ENCODE peak calls at places on chromosomes 3 and 15, in five cellular contexts. U is activated T-cell treated with anti-CD3 and anti-CD28 coated beads for 24 hours, O is tibial artery, R is left cardiac atrium, V is RPMI7951. K is an unnamed sample.

GRCh38 chr15:67192185-67192584 is 62.3 kb downstream of the AAGAB start:
- DNase-seq in V (no peak), R (no peak), O (no peak), U (no peak), K (no peak)

GRCh38 chr3:9915252-9916141 is 1.4 kb upstream of the IL17RC start:
- DNase-seq in V (peak), O (peak), R (peak), U (no peak), K (peak)

GRCh38 chr15:44087578-44088190 is 107.4 kb downstream of the FRMD5 start:
- DNase-seq in R (no peak), U (no peak), V (peak), O (no peak), K (no peak)

GRCh38 chr3:170869645-170870593 is at the start of gene RPL22L1:
- DNase-seq in R (peak), O (peak), V (peak), U (peak), K (peak)

GRCh38 chr3:123870033-123870432 is 14.1 kb downstream of the MYLK start:
- DNase-seq in U (no peak), V (peak), R (no peak), O (no peak), K (no peak)

GRCh38 chr3:25889132-25889917 is 99.4 kb downstream of the OXSM start:
- DNase-seq in U (no peak), V (no peak), R (no peak), O (no peak), K (no peak)

GRCh38 chr3:128073807-128074206 is 21.6 kb downstream of the SEC61A1 start:
- DNase-seq in U (no peak), O (no peak), R (no peak), V (no peak), K (no peak)

GRCh38 chr3:194688207-194688711 is 2.6 kb downstream of the FAM43A start:
- DNase-seq in U (peak), O (peak), V (no peak), R (peak), K (no peak)

GRCh38 chr3:58833501-58833900 is 166.9 kb upstream of the FAM3D start:
- DNase-seq in O (no peak), U (no peak), V (no peak), R (no peak), K (no peak)

GRCh38 chr3:126113733-126114132 is 29.8 kb upstream of the SLC41A3 start:
- DNase-seq in V (no peak), U (no peak), R (no peak), O (peak), K (no peak)

GRCh38 chr3:168250415-168250861 is 154.7 kb upstream of the GOLIM4 start:
- DNase-seq in U (no peak), R (no peak), V (no peak), O (no peak), K (no peak)

GRCh38 chr3:169634618-169635236 is 28.8 kb downstream of the MECOM start:
- DNase-seq in O (no peak), V (no peak), U (no peak), R (no peak), K (no peak)

GRCh38 chr3:179882322-179882721 is 154.4 kb downstream of the PEX5L start:
- DNase-seq in V (peak), U (no peak), R (no peak), O (no peak), K (no peak)

GRCh38 chr3:184715943-184716651 is 4.2 kb upstream of the MAGEF1 start:
- DNase-seq in R (no peak), O (no peak), U (no peak), V (no peak), K (no peak)

GRCh38 chr15:52737720-52738119 is 52.4 kb downstream of the ONECUT1 start:
- DNase-seq in V (peak), U (no peak), R (no peak), O (no peak), K (no peak)

GRCh38 chr15:64623347-64624024 is 151.9 kb downstream of the RBPMS2 start:
- DNase-seq in V (no peak), O (no peak), U (peak), R (no peak), K (no peak)

GRCh38 chr3:3089017-3089416 is 21.2 kb downstream of the IL5RA start:
- DNase-seq in R (no peak), O (no peak), V (no peak), U (no peak), K (no peak)

GRCh38 chr3:124812291-124813265 is 74.6 kb downstream of the ITGB5 start:
- DNase-seq in U (no peak), R (peak), V (peak), O (peak), K (peak)

GRCh38 chr3:127266186-127266585 is 21.7 kb downstream of the PRR20G start:
- DNase-seq in R (no peak), V (no peak), U (no peak), O (no peak), K (no peak)

GRCh38 chr3:131072845-131073244 is 46.2 kb downstream of the NEK11 start:
- DNase-seq in R (peak), O (peak), U (no peak), V (peak), K (no peak)

GRCh38 chr3:152466784-152467183 is 198.1 kb downstream of the MBNL1 start:
- DNase-seq in R (no peak), U (no peak), V (peak), O (no peak), K (no peak)

GRCh38 chr15:99174989-99175388 is 70.1 kb downstream of the SYNM start:
- DNase-seq in V (no peak), O (no peak), R (no peak), U (no peak), K (no peak)

GRCh38 chr15:33234019-33234418 is 39.5 kb upstream of the FMN1 start:
- DNase-seq in R (no peak), O (no peak), V (peak), U (no peak), K (no peak)

GRCh38 chr3:128385080-128385832 is 81.4 kb downstream of the DNAJB8 start:
- DNase-seq in U (no peak), V (no peak), O (peak), R (peak), K (peak)

GRCh38 chr3:172913911-172914730 is 163.6 kb downstream of the ECT2 start:
- DNase-seq in V (no peak), O (no peak), U (no peak), R (no peak), K (no peak)

GRCh38 chr3:106157411-106157810 is 288.6 kb upstream of the CBLB start:
- DNase-seq in U (no peak), O (no peak), V (no peak), R (no peak), K (no peak)

GRCh38 chr3:136146981-136147729 is 49.0 kb downstream of the MSL2 start:
- DNase-seq in U (no peak), R (no peak), V (peak), O (no peak), K (no peak)

GRCh38 chr3:133396906-133397305 is 3.0 kb upstream of the BFSP2 start:
- DNase-seq in R (no peak), U (no peak), V (no peak), O (no peak), K (no peak)

GRCh38 chr3:182793663-182794454 is 555 bp downstream of the ATP11B start:
- DNase-seq in U (peak), O (peak), V (peak), R (peak), K (no peak)

GRCh38 chr3:141789281-141789680 is 26.1 kb downstream of the GRK7 start:
- DNase-seq in U (no peak), V (no peak), O (no peak), R (no peak), K (no peak)

GRCh38 chr15:98408231-98408630 is 240.1 kb upstream of the IGF1R start:
- DNase-seq in V (no peak), O (no peak), U (no peak), R (no peak), K (no peak)

K was measured in tibial nerve.